ENCODE peak calls at places on chromosome 1, in four cellular contexts. One of them, this sample, is unnamed.

GRCh38 chr1:151369621-151370048 is 2.9 kb downstream of the SELENBP1 start:
- DNase-seq in CD4-positive, alpha-beta memory T cell: no peak
- DNase-seq in T-helper 1 cell: no peak
- DNase-seq in HFFc6: no peak
- DNase-seq in this sample: no peak

GRCh38 chr1:11634759-11635158 is 19.5 kb downstream of the FBXO2 start:
- DNase-seq in CD4-positive, alpha-beta memory T cell: no peak
- DNase-seq in T-helper 1 cell: no peak
- DNase-seq in HFFc6: no peak
- DNase-seq in this sample: no peak

GRCh38 chr1:158104891-158105290 is 75.8 kb upstream of the CD1D start:
- DNase-seq in CD4-positive, alpha-beta memory T cell: no peak
- DNase-seq in T-helper 1 cell: no peak
- DNase-seq in HFFc6: no peak
- DNase-seq in this sample: no peak

GRCh38 chr1:210201671-210202070 is 30.9 kb upstream of the SERTAD4 start:
- DNase-seq in CD4-positive, alpha-beta memory T cell: no peak
- DNase-seq in T-helper 1 cell: no peak
- DNase-seq in HFFc6: peak
- DNase-seq in this sample: no peak

GRCh38 chr1:170461762-170462384 is 70.1 kb upstream of the GORAB start:
- DNase-seq in CD4-positive, alpha-beta memory T cell: no peak
- DNase-seq in T-helper 1 cell: no peak
- DNase-seq in HFFc6: peak
- DNase-seq in this sample: no peak

GRCh38 chr1:86356247-86356646 is 39.9 kb downstream of the ODF2L start:
- DNase-seq in CD4-positive, alpha-beta memory T cell: no peak
- DNase-seq in T-helper 1 cell: no peak
- DNase-seq in HFFc6: no peak
- DNase-seq in this sample: no peak

GRCh38 chr1:238914346-238914745 is 472.0 kb upstream of the CHRM3 start:
- DNase-seq in CD4-positive, alpha-beta memory T cell: no peak
- DNase-seq in T-helper 1 cell: no peak
- DNase-seq in HFFc6: no peak
- DNase-seq in this sample: no peak

GRCh38 chr1:108892356-108893140 is 15.8 kb downstream of the GPSM2 start:
- DNase-seq in CD4-positive, alpha-beta memory T cell: no peak
- DNase-seq in T-helper 1 cell: no peak
- DNase-seq in HFFc6: peak
- DNase-seq in this sample: no peak

GRCh38 chr1:104593418-104594187 is 843.9 kb downstream of the AMY1C start:
- DNase-seq in CD4-positive, alpha-beta memory T cell: no peak
- DNase-seq in T-helper 1 cell: no peak
- DNase-seq in HFFc6: no peak
- DNase-seq in this sample: no peak

GRCh38 chr1:167648252-167648849 is 18.3 kb downstream of the RCSD1 start:
- DNase-seq in CD4-positive, alpha-beta memory T cell: no peak
- DNase-seq in T-helper 1 cell: no peak
- DNase-seq in HFFc6: no peak
- DNase-seq in this sample: no peak

GRCh38 chr1:116902027-116902426 is 7.7 kb upstream of the PTGFRN start:
- DNase-seq in CD4-positive, alpha-beta memory T cell: no peak
- DNase-seq in T-helper 1 cell: no peak
- DNase-seq in HFFc6: no peak
- DNase-seq in this sample: no peak

GRCh38 chr1:21899972-21900371 is 37.1 kb downstream of the HSPG2 start:
- DNase-seq in CD4-positive, alpha-beta memory T cell: no peak
- DNase-seq in T-helper 1 cell: no peak
- DNase-seq in HFFc6: no peak
- DNase-seq in this sample: no peak

GRCh38 chr1:28750330-28750729 is 13.6 kb downstream of the YTHDF2 start:
- DNase-seq in CD4-positive, alpha-beta memory T cell: no peak
- DNase-seq in T-helper 1 cell: no peak
- DNase-seq in HFFc6: no peak
- DNase-seq in this sample: no peak

GRCh38 chr1:173122958-173123852 is 72.5 kb upstream of the TNFSF18 start:
- DNase-seq in CD4-positive, alpha-beta memory T cell: no peak
- DNase-seq in T-helper 1 cell: no peak
- DNase-seq in HFFc6: peak
- DNase-seq in this sample: peak

GRCh38 chr1:58968360-58968952 is 184.6 kb upstream of the JUN start:
- DNase-seq in CD4-positive, alpha-beta memory T cell: peak
- DNase-seq in T-helper 1 cell: no peak
- DNase-seq in HFFc6: no peak
- DNase-seq in this sample: peak

GRCh38 chr1:206757524-206758266 is 12.9 kb upstream of the IL19 start:
- DNase-seq in CD4-positive, alpha-beta memory T cell: peak
- DNase-seq in T-helper 1 cell: no peak
- DNase-seq in HFFc6: no peak
- DNase-seq in this sample: no peak

GRCh38 chr1:31396633-31397351 is 16.2 kb upstream of the SERINC2 start:
- DNase-seq in CD4-positive, alpha-beta memory T cell: no peak
- DNase-seq in T-helper 1 cell: no peak
- DNase-seq in HFFc6: peak
- DNase-seq in this sample: no peak

GRCh38 chr1:39238476-39238875 is 34.0 kb downstream of the MACF1 start:
- DNase-seq in CD4-positive, alpha-beta memory T cell: no peak
- DNase-seq in T-helper 1 cell: no peak
- DNase-seq in HFFc6: peak
- DNase-seq in this sample: no peak

GRCh38 chr1:159817276-159818041 is 9.2 kb upstream of the SLAMF8 start:
- DNase-seq in CD4-positive, alpha-beta memory T cell: no peak
- DNase-seq in T-helper 1 cell: no peak
- DNase-seq in HFFc6: no peak
- DNase-seq in this sample: no peak

GRCh38 chr1:53405737-53406136 is 53.5 kb upstream of the DMRTB1 start:
- DNase-seq in CD4-positive, alpha-beta memory T cell: no peak
- DNase-seq in T-helper 1 cell: no peak
- DNase-seq in HFFc6: no peak
- DNase-seq in this sample: no peak

GRCh38 chr1:36350659-36351171 is 27.3 kb upstream of the EVA1B start:
- DNase-seq in CD4-positive, alpha-beta memory T cell: peak
- DNase-seq in T-helper 1 cell: no peak
- DNase-seq in HFFc6: peak
- DNase-seq in this sample: peak

GRCh38 chr1:39539252-39539790 is 37.3 kb downstream of the PABPC4 start:
- DNase-seq in CD4-positive, alpha-beta memory T cell: peak
- DNase-seq in T-helper 1 cell: no peak
- DNase-seq in HFFc6: peak
- DNase-seq in this sample: peak

GRCh38 chr1:44810101-44810761 is 1.9 kb downstream of the BTBD19 start:
- DNase-seq in CD4-positive, alpha-beta memory T cell: no peak
- DNase-seq in T-helper 1 cell: no peak
- DNase-seq in HFFc6: no peak
- DNase-seq in this sample: peak

GRCh38 chr1:119743308-119743707 is 25.4 kb downstream of the HMGCS2 start:
- DNase-seq in CD4-positive, alpha-beta memory T cell: no peak
- DNase-seq in T-helper 1 cell: no peak
- DNase-seq in HFFc6: no peak
- DNase-seq in this sample: peak

GRCh38 chr1:228410015-228410414 is 3.4 kb upstream of the TRIM11 start:
- DNase-seq in CD4-positive, alpha-beta memory T cell: no peak
- DNase-seq in T-helper 1 cell: no peak
- DNase-seq in HFFc6: no peak
- DNase-seq in this sample: no peak

GRCh38 chr1:112744019-112744578 is 29.0 kb upstream of the PPM1J start:
- DNase-seq in CD4-positive, alpha-beta memory T cell: no peak
- DNase-seq in T-helper 1 cell: no peak
- DNase-seq in HFFc6: peak
- DNase-seq in this sample: peak

GRCh38 chr1:185309566-185309965 is 7.5 kb downstream of the IVNS1ABP start:
- DNase-seq in CD4-positive, alpha-beta memory T cell: no peak
- DNase-seq in T-helper 1 cell: no peak
- DNase-seq in HFFc6: no peak
- DNase-seq in this sample: no peak

GRCh38 chr1:24713736-24714135 is 31.5 kb upstream of the CLIC4 start:
- DNase-seq in CD4-positive, alpha-beta memory T cell: no peak
- DNase-seq in T-helper 1 cell: no peak
- DNase-seq in HFFc6: no peak
- DNase-seq in this sample: no peak

This sample was measured in thyroid gland.